ENCODE peak calls at places on chromosomes 13 and 19, in four cellular contexts. One of them, this sample, is unnamed.

GRCh38 chr13:82294226-82294625 is 1588.0 kb downstream of the SLITRK1 start:
- DNase-seq in IMR-90: no peak
- DNase-seq in gastrocnemius medialis: no peak
- DNase-seq in breast epithelium: no peak
- DNase-seq in this sample: no peak

GRCh38 chr13:94703271-94703670 is 9.1 kb downstream of the SOX21 start:
- DNase-seq in gastrocnemius medialis: no peak
- DNase-seq in breast epithelium: no peak
- DNase-seq in IMR-90: no peak
- DNase-seq in this sample: no peak

GRCh38 chr13:45369116-45369515 is 28.1 kb upstream of the TPT1 start:
- DNase-seq in breast epithelium: no peak
- DNase-seq in gastrocnemius medialis: no peak
- DNase-seq in IMR-90: no peak
- DNase-seq in this sample: no peak

GRCh38 chr13:51532736-51533197 is 51.5 kb upstream of the WDFY2 start:
- DNase-seq in IMR-90: no peak
- DNase-seq in gastrocnemius medialis: no peak
- DNase-seq in breast epithelium: no peak
- DNase-seq in this sample: no peak

GRCh38 chr13:73825143-73825542 is 309.1 kb downstream of the KLF12 start:
- DNase-seq in IMR-90: no peak
- DNase-seq in breast epithelium: no peak
- DNase-seq in gastrocnemius medialis: no peak
- DNase-seq in this sample: no peak

GRCh38 chr19:51751655-51752054 is at the start of gene FPR1:
- DNase-seq in gastrocnemius medialis: no peak
- DNase-seq in IMR-90: no peak
- DNase-seq in breast epithelium: no peak
- DNase-seq in this sample: no peak

GRCh38 chr13:77300176-77301141 is 26.4 kb downstream of the MYCBP2 start:
- DNase-seq in breast epithelium: no peak
- DNase-seq in IMR-90: peak
- DNase-seq in gastrocnemius medialis: no peak
- DNase-seq in this sample: no peak

GRCh38 chr19:29807178-29807577 is 4.6 kb upstream of the CCNE1 start:
- DNase-seq in breast epithelium: no peak
- DNase-seq in gastrocnemius medialis: no peak
- DNase-seq in IMR-90: no peak
- DNase-seq in this sample: no peak

GRCh38 chr13:27958928-27959539 is 10.1 kb downstream of the CDX2 start:
- DNase-seq in IMR-90: no peak
- DNase-seq in gastrocnemius medialis: no peak
- DNase-seq in breast epithelium: no peak
- DNase-seq in this sample: no peak

GRCh38 chr13:40063743-40064142 is 408.3 kb downstream of the COG6 start:
- DNase-seq in gastrocnemius medialis: no peak
- DNase-seq in IMR-90: no peak
- DNase-seq in breast epithelium: no peak
- DNase-seq in this sample: no peak

GRCh38 chr19:55467236-55468053 is 2.9 kb upstream of the C19orf85 start:
- DNase-seq in IMR-90: peak
- DNase-seq in gastrocnemius medialis: no peak
- DNase-seq in breast epithelium: no peak
- DNase-seq in this sample: peak

GRCh38 chr13:112709825-112710783 is 20.3 kb downstream of the ATP11A start:
- DNase-seq in IMR-90: peak
- DNase-seq in breast epithelium: no peak
- DNase-seq in gastrocnemius medialis: no peak
- DNase-seq in this sample: no peak

GRCh38 chr19:47471733-47472457 is at the start of gene SLC8A2:
- DNase-seq in gastrocnemius medialis: no peak
- DNase-seq in breast epithelium: peak
- DNase-seq in IMR-90: peak
- DNase-seq in this sample: peak

GRCh38 chr19:1133471-1133929 is 29.7 kb downstream of the GPX4 start:
- DNase-seq in gastrocnemius medialis: no peak
- DNase-seq in IMR-90: no peak
- DNase-seq in breast epithelium: no peak
- DNase-seq in this sample: no peak

GRCh38 chr13:110683921-110684320 is 22.0 kb downstream of the CARS2 start:
- DNase-seq in IMR-90: no peak
- DNase-seq in breast epithelium: no peak
- DNase-seq in gastrocnemius medialis: no peak
- DNase-seq in this sample: no peak

GRCh38 chr13:26867451-26868067 is 107.0 kb upstream of the GPR12 start:
- DNase-seq in breast epithelium: no peak
- DNase-seq in gastrocnemius medialis: no peak
- DNase-seq in IMR-90: peak
- DNase-seq in this sample: no peak

GRCh38 chr19:3268326-3268725 is 43.9 kb downstream of the CELF5 start:
- DNase-seq in gastrocnemius medialis: no peak
- DNase-seq in IMR-90: no peak
- DNase-seq in breast epithelium: no peak
- DNase-seq in this sample: no peak

GRCh38 chr13:109166807-109167206 is 537.4 kb downstream of the MYO16 start:
- DNase-seq in breast epithelium: no peak
- DNase-seq in IMR-90: no peak
- DNase-seq in gastrocnemius medialis: peak
- DNase-seq in this sample: no peak

GRCh38 chr13:74061939-74062595 is 72.1 kb downstream of the KLF12 start:
- DNase-seq in IMR-90: peak
- DNase-seq in gastrocnemius medialis: no peak
- DNase-seq in breast epithelium: no peak
- DNase-seq in this sample: peak

GRCh38 chr19:898663-899062 is 5.4 kb downstream of the RNU6-9 start:
- DNase-seq in IMR-90: no peak
- DNase-seq in breast epithelium: no peak
- DNase-seq in gastrocnemius medialis: no peak
- DNase-seq in this sample: peak

GRCh38 chr19:47719047-47719885 is 6.0 kb downstream of the EHD2 start:
- DNase-seq in breast epithelium: peak
- DNase-seq in gastrocnemius medialis: peak
- DNase-seq in IMR-90: peak
- DNase-seq in this sample: peak

GRCh38 chr13:47178090-47178950 is 281.5 kb upstream of the HTR2A start:
- DNase-seq in breast epithelium: no peak
- DNase-seq in gastrocnemius medialis: no peak
- DNase-seq in IMR-90: no peak
- DNase-seq in this sample: no peak

GRCh38 chr13:94464771-94465170 is 14.7 kb downstream of the DCT start:
- DNase-seq in gastrocnemius medialis: no peak
- DNase-seq in breast epithelium: no peak
- DNase-seq in IMR-90: no peak
- DNase-seq in this sample: no peak

GRCh38 chr13:95552539-95553270 is at the start of gene CLDN10:
- DNase-seq in IMR-90: no peak
- DNase-seq in breast epithelium: no peak
- DNase-seq in gastrocnemius medialis: no peak
- DNase-seq in this sample: no peak

GRCh38 chr13:97446448-97446847 is 12.5 kb downstream of the RAP2A start:
- DNase-seq in breast epithelium: no peak
- DNase-seq in gastrocnemius medialis: no peak
- DNase-seq in IMR-90: no peak
- DNase-seq in this sample: no peak

GRCh38 chr13:23723463-23723862 is 153.3 kb downstream of the TNFRSF19 start:
- DNase-seq in gastrocnemius medialis: no peak
- DNase-seq in IMR-90: peak
- DNase-seq in breast epithelium: no peak
- DNase-seq in this sample: no peak

GRCh38 chr19:46133101-46133627 is 8.7 kb upstream of the IGFL3 start:
- DNase-seq in gastrocnemius medialis: peak
- DNase-seq in breast epithelium: no peak
- DNase-seq in IMR-90: peak
- DNase-seq in this sample: peak

GRCh38 chr13:110440946-110441731 is 120.4 kb downstream of the RAB20 start:
- DNase-seq in IMR-90: no peak
- DNase-seq in breast epithelium: no peak
- DNase-seq in gastrocnemius medialis: no peak
- DNase-seq in this sample: no peak

GRCh38 chr13:97435297-97435682 is 1.3 kb downstream of the RAP2A start:
- DNase-seq in breast epithelium: no peak
- DNase-seq in gastrocnemius medialis: no peak
- DNase-seq in IMR-90: no peak
- DNase-seq in this sample: no peak

GRCh38 chr13:89514534-89515312 is 1832.8 kb upstream of the MIR17HG start:
- DNase-seq in gastrocnemius medialis: no peak
- DNase-seq in IMR-90: peak
- DNase-seq in breast epithelium: no peak
- DNase-seq in this sample: peak
- TF ChIP-seq POLR2A in gastrocnemius medialis: no peak
- TF ChIP-seq POLR2A in IMR-90: no peak
- TF ChIP-seq POLR2A in breast epithelium: no peak
- TF ChIP-seq POLR2A in this sample: no peak

DNA sequence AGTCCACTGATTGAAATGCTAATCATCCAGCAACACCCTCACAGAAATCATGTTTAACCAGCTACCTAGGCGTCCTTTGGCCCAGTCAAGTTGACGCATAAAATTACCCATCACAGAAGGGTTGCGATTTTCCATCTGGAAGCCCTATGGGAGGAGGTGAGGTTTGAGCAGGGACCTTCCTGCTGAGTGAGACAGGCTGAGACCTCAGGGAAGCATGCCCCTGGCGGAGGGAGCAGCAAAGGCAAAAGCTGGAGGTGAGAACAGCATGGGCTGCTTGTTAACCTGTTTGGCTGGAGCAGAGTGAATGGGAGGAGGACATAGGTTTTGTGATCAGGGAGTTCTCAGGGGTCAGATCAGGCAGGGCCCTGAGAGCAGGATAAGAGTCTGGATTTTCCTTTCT is 7.3 kb downstream of the TTC9B start:
- DNase-seq in IMR-90: no peak
- DNase-seq in breast epithelium: no peak
- DNase-seq in gastrocnemius medialis: no peak
- DNase-seq in this sample: no peak
- TF ChIP-seq CTCF in IMR-90: no peak
- TF ChIP-seq CTCF in breast epithelium: no peak
- TF ChIP-seq CTCF in gastrocnemius medialis: no peak
- TF ChIP-seq CTCF in this sample: no peak

GRCh38 chr13:48436661-48437242 is 23.8 kb upstream of the LPAR6 start:
- DNase-seq in breast epithelium: no peak
- DNase-seq in gastrocnemius medialis: no peak
- DNase-seq in IMR-90: no peak
- DNase-seq in this sample: no peak
- H3K4me3 ChIP-seq in breast epithelium: no peak
- H3K4me3 ChIP-seq in gastrocnemius medialis: no peak
- H3K4me3 ChIP-seq in IMR-90: no peak
- H3K4me3 ChIP-seq in this sample: no peak

DNA sequence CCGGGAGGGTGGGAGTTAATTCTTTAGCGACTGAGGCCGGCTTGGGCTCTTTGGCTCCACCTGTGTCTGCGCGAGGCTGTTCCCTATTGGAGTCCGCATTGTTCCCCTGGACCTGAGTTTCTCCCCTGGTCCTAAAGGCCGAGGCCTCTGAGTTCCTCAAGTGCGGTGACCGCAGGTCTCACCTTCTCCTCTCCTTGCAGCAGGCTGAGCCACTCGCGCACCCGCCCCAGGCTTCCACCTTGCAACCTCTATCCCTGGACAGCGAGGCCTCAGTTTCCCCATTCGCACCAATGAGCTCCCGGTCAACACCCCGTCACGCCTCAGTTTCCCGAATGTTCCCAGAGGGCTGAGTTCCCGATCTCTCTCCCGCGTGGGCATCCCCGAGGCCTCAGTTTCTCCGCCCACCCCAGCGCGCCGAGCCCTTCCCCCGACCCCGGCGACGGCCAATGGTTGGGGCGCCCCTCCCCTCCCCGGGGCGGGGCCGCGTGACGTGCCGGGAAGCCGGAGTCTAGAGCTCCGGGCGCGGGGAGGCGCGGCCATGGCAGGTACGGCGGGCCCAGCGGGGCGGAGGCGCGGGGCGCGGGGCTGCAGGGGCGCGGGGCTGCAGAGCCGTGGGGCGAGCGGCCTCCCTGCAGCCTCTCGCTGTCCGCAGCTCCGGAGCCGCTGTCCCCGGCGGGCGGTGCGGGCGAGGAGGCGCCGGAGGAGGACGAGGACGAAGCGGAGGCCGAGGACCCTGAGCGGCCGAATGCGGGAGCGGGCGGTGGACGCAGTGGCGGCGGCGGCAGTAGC is at the start of gene MPND:
- DNase-seq in IMR-90: peak
- DNase-seq in gastrocnemius medialis: peak
- DNase-seq in breast epithelium: peak
- DNase-seq in this sample: peak
- TF ChIP-seq POLR2A in IMR-90: no peak
- TF ChIP-seq POLR2A in gastrocnemius medialis: peak
- TF ChIP-seq POLR2A in breast epithelium: no peak
- TF ChIP-seq POLR2A in this sample: no peak

DNA sequence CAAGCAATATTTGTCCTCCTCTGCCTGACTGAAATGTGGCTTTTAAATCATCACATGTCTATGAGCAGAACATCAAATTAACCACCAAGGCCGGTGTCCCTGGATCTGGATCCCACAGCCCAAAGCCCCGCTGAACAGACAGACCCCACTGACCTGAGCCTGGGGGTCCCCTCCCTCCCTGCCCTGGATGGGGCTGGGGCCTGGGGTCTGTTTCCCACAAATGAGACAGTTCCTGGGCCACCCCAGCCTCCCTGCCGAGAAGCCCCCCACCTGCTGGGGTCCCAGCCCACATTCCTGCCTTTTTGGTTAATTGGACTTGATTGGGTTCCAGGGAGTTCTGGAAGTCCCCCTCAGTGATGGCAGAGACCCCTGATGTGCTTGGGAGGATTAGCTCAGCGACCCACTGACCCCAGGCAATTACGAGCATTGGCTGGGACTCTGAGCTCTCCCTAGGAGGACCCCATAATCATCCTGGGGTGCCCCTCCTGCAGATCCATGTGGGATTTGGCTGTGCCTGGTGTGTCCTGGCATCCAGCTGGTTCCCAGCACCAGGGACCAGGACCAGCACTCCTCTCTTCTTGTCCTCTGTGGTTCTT is 19.4 kb upstream of the CPAMD8 start:
- DNase-seq in breast epithelium: no peak
- DNase-seq in gastrocnemius medialis: no peak
- DNase-seq in IMR-90: no peak
- DNase-seq in this sample: no peak
- TF ChIP-seq CTCF in breast epithelium: no peak
- TF ChIP-seq CTCF in gastrocnemius medialis: no peak
- TF ChIP-seq CTCF in IMR-90: no peak
- TF ChIP-seq CTCF in this sample: no peak

This sample was measured in adrenal gland.